ENCODE peak calls at places on chromosomes 16 and 17, in seven cellular contexts. R is H1, L is mesenchymal stem cell, P is neuronal stem cell, I is IMR-90, V is mesendoderm, Y is trophoblast cell. X is an unnamed sample. For H3K4me1, the result is how much of the 10 kb centered on the place peaks cover.

GRCh38 chr16:58077796-58078195 is 51.4 kb downstream of the CFAP20 start:
- DNase-seq in I (no peak), V (no peak), P (no peak), L (no peak), Y (peak), R (no peak), X (no peak)

GRCh38 chr16:71564377-71564967 is 12.4 kb downstream of the TAT start:
- DNase-seq in Y (no peak), R (no peak), I (no peak), P (no peak), V (no peak), L (no peak), X (no peak)

GRCh38 chr17:46925185-46925858 is 2.4 kb downstream of the GOSR2 start:
- DNase-seq in V (no peak), P (no peak), L (no peak), Y (no peak), I (no peak), R (no peak), X (no peak)

GRCh38 chr16:27985981-27986380 is 77.5 kb downstream of the GSG1L start:
- DNase-seq in R (no peak), I (no peak), V (no peak), Y (no peak), P (no peak), L (no peak), X (no peak)

GRCh38 chr16:85628651-85629050 is 15.5 kb downstream of the GSE1 start:
- DNase-seq in I (no peak), P (no peak), Y (no peak), L (no peak), R (no peak), V (peak), X (no peak)

GRCh38 chr16:10600792-10601443 is 20.5 kb upstream of the EMP2 start:
- DNase-seq in I (peak), P (no peak), V (no peak), L (peak), R (no peak), Y (no peak), X (no peak)

GRCh38 chr17:28702752-28703150 is 8.9 kb downstream of the PROCA1 start:
- DNase-seq in L (no peak), R (no peak), I (no peak), P (no peak), Y (no peak), V (no peak), X (no peak)

GRCh38 chr16:56101480-56101879 is 89.8 kb upstream of the GNAO1 start:
- DNase-seq in R (no peak), I (no peak), Y (no peak), P (no peak), V (peak), L (no peak), X (no peak)

GRCh38 chr16:25063865-25064264 is 47.7 kb upstream of the LCMT1 start:
- DNase-seq in R (no peak), P (no peak), V (no peak), Y (no peak), L (peak), I (peak), X (no peak)

GRCh38 chr17:48510761-48511604 is 19.8 kb downstream of the HOXB1 start:
- DNase-seq in I (peak), R (no peak), L (no peak), P (no peak), V (no peak), Y (peak), X (no peak)

GRCh38 chr16:70152578-70153302 is 20.8 kb upstream of the CLEC18C start:
- DNase-seq in V (no peak), I (no peak), Y (no peak), P (no peak), L (no peak), R (no peak), X (no peak)

GRCh38 chr17:27216836-27217235 is 77.1 kb upstream of the WSB1 start:
- DNase-seq in P (no peak), V (no peak), L (no peak), R (no peak), Y (no peak), I (no peak), X (no peak)

GRCh38 chr16:81221731-81222130 is 16.8 kb upstream of the BCO1 start:
- DNase-seq in L (no peak), I (no peak), Y (no peak), P (no peak), V (no peak), R (no peak), X (no peak)

GRCh38 chr16:78461496-78461938 is 362.1 kb downstream of the WWOX start:
- DNase-seq in I (no peak), R (no peak), L (no peak), Y (no peak), V (no peak), P (no peak), X (no peak)

GRCh38 chr16:27245276-27246231 is 23.0 kb downstream of the NSMCE1 start:
- DNase-seq in I (peak), L (peak), Y (peak), P (no peak), V (no peak), R (no peak), X (peak)

GRCh38 chr17:61837175-61838051 is 25.9 kb downstream of the BRIP1 start:
- DNase-seq in I (peak), P (peak), L (peak), R (no peak), V (peak), Y (peak), X (no peak)

GRCh38 chr16:87392823-87393679 is 915 bp downstream of the MAP1LC3B start:
- DNase-seq in P (peak), L (peak), R (peak), V (peak), Y (peak), I (peak), X (peak)

GRCh38 chr16:79798416-79799053 is 198.0 kb upstream of the MAF start:
- DNase-seq in Y (no peak), P (no peak), L (no peak), I (no peak), R (no peak), V (no peak), X (no peak)

GRCh38 chr16:88948781-88949490 is 28.1 kb downstream of the CBFA2T3 start:
- DNase-seq in Y (no peak), P (no peak), V (no peak), R (no peak), I (no peak), L (no peak), X (no peak)

DNA sequence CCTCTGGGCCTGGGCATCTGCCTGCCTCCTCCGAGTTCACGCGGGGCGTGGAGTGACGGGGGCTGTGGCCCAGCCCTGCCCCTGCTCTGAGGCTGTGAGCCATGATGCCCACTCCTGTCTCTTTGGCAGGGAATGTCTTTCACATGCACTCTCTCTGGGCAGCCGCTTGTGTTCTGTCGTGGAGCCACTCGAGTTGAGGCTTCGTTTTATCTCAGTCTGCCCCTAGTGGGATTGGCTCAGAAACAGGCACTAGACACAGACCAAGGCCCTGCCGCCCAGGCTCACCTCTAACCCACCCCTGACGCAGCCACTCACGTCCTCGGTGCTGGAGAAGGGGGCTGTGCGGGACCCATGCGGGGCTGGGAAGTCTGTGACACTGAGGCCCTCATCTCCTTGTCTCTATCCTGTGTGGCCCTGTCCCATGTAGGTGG is 67.5 kb upstream of the KCTD5 start:
- DNase-seq in R (no peak), P (no peak), Y (no peak), L (no peak), V (no peak), I (no peak), X (no peak)
- H2BK5ac ChIP-seq in R (no peak), P (no peak), Y (no peak), L (no peak), V (no peak), I (no peak), X (no peak)

GRCh38 chr17:63170795-63171194 is 204.8 kb downstream of the TANC2 start:
- DNase-seq in R (no peak), L (no peak), Y (no peak), P (no peak), V (no peak), I (no peak), X (no peak)
- H2BK120ac ChIP-seq in R (no peak), L (no peak), Y (no peak), P (no peak), V (no peak), I (no peak), X (no peak)

GRCh38 chr16:17270683-17271109 is 200.1 kb downstream of the XYLT1 start:
- DNase-seq in I (no peak), Y (no peak), R (no peak), V (no peak), L (no peak), P (no peak), X (no peak)
- H3K4me1 ChIP-seq in I (under half), Y (under half), R (under half), V (under half), L (under half), P (under half), X (under half)

GRCh38 chr17:73984981-73985380 is 218.5 kb upstream of the RPL38 start:
- DNase-seq in Y (no peak), V (no peak), P (no peak), R (no peak), L (no peak), I (no peak), X (no peak)
- H2BK5ac ChIP-seq in Y (no peak), V (no peak), P (no peak), R (no peak), L (no peak), I (no peak), X (no peak)

GRCh38 chr17:77095461-77095860 is 45.3 kb upstream of the SEC14L1 start:
- DNase-seq in Y (no peak), P (no peak), I (no peak), V (no peak), R (no peak), L (no peak), X (no peak)

GRCh38 chr17:77098884-77099545 is 41.8 kb upstream of the SEC14L1 start:
- DNase-seq in V (no peak), L (peak), Y (peak), I (peak), P (no peak), R (no peak), X (no peak)

GRCh38 chr17:77097772-77098171 is 43.0 kb upstream of the SEC14L1 start:
- DNase-seq in I (no peak), R (no peak), V (no peak), Y (no peak), P (no peak), L (no peak), X (no peak)

GRCh38 chr17:77100009-77100408 is 40.8 kb upstream of the SEC14L1 start:
- DNase-seq in R (no peak), V (no peak), P (no peak), Y (peak), L (no peak), I (no peak), X (no peak)

DNA sequence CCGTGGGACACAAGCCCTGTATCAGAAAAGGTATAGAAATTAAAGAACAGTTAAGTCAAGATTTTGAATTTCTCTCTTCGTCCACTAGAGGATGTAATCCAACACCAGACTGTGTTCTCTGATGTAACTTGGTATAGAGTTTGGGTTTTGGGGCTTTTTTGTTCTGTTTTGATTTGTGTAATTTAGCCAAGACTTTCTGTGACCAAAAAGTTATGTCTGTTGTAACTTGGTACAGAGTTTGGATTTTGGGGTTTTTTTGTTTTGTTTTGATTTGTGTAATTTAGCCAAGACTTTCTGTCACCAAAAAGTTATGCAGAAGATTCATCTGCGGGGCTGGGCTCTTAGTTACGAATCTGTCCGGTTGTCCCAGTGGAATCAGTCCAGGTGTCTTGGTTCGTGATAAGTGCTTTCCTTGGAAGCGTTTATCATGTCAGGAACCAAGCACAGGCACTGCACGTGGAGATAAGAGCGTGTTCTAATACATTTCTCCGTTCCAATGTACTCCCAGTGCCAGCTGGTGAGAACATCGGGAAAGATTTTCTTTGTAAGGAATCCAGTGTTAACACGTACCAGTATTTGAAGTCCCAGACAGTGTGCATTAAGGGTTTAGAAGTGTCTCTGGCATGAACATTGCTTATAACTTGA is 44.1 kb upstream of the SEC14L1 start:
- DNase-seq in I (peak), L (peak), V (no peak), Y (peak), R (no peak), P (no peak), X (no peak)
- H2BK120ac ChIP-seq in I (peak), L (no peak), V (no peak), Y (no peak), R (no peak), P (no peak), X (no peak)

DNA sequence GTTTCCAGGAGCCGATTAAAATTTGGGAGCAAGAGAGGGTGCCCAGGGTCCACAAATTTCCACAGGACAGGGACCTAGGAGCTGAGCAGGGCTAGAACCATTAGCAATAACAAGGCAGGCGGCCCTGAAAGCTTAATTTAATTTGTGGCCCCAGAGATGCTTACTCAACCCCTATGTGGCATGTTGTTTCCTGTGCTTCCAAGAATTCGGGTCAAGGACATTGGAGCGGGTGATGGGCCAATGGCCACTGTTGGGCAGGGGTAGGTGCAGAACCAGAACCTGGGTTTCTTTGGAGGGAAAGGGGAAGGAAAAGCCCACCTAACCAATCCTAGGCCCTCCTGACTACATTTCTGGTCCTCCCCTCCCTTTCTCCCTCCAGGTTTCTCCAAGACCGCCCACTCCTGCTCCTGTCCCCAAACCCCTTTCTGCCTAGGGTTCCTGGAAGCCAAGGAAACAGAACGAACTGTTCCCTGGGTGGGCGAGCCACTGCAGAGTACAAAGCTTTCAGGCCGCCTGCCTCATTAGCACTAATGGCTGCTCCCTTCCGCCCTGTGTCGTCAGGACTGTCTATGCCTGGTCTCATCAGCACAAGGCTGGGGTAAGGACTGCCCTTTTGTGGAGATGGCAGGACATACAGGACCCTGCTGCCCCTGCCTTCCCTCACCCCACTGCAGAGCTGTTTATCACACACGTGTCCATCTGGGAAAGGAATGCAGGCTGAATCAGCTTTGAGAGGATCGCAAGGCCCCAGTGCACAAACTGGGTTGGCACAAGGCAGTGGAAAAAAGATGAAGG is 581 bp upstream of the AGRP start:
- DNase-seq in I (peak), Y (no peak), R (no peak), L (no peak), V (no peak), P (no peak), X (no peak)
- H3K4me1 ChIP-seq in I (under half), Y (under half), R (under half), L (under half), V (under half), P (under half), X (under half)